ENCODE peak calls at places on chromosome 19, in seven cellular contexts. V is GM04504; J is pons; G is T-helper 2 cell; F is CD8-positive, alpha-beta memory T cell; O is sciatic nerve; K is activated CD4-positive, CD25-positive, alpha-beta regulatory T cell treated with anti-CD3 and anti-CD28 coated beads, Interleukin-2, amount 50 U/mL, for 16 hours. T is an unnamed sample.

GRCh38 chr19:989381-990081 is 5.4 kb downstream of the WDR18 start:
- DNase-seq in K (no peak), J (no peak), O (no peak), F (no peak), V (no peak), G (no peak), T (no peak)

GRCh38 chr19:29449371-29449770 is 76.4 kb upstream of the VSTM2B start:
- DNase-seq in K (no peak), G (no peak), F (no peak), J (no peak), O (no peak), V (no peak), T (no peak)

GRCh38 chr19:3176715-3177501 is 1.7 kb upstream of the S1PR4 start:
- DNase-seq in V (peak), O (peak), G (peak), J (no peak), K (no peak), F (peak), T (peak)

GRCh38 chr19:36110487-36111199 is at the start of gene OVOL3:
- DNase-seq in F (no peak), V (no peak), J (no peak), K (no peak), G (no peak), O (no peak), T (no peak)

GRCh38 chr19:53892981-53893325 is 11.0 kb downstream of the PRKCG start:
- DNase-seq in F (no peak), K (no peak), O (no peak), G (no peak), J (no peak), V (no peak), T (no peak)

GRCh38 chr19:18610556-18611326 is 1.9 kb upstream of the TMEM59L start:
- DNase-seq in V (no peak), F (no peak), G (no peak), J (no peak), O (no peak), K (no peak), T (no peak)

GRCh38 chr19:13847900-13848677 is 28.8 kb upstream of the NANOS3 start:
- DNase-seq in V (no peak), K (no peak), J (no peak), O (no peak), F (no peak), G (no peak), T (no peak)

GRCh38 chr19:55549500-55550320 is 4.4 kb upstream of the SBK3 start:
- DNase-seq in K (no peak), G (no peak), J (no peak), O (no peak), V (peak), F (no peak), T (no peak)

GRCh38 chr19:42024622-42025111 is 30.6 kb upstream of the ATP1A3 start:
- DNase-seq in K (no peak), F (no peak), V (peak), G (no peak), J (no peak), O (no peak), T (no peak)

GRCh38 chr19:48926909-48927308 is 6.6 kb upstream of the DHDH start:
- DNase-seq in F (no peak), O (no peak), J (peak), V (peak), G (no peak), K (no peak), T (no peak)

GRCh38 chr19:13539332-13539731 is 33.1 kb upstream of the CACNA1A start:
- DNase-seq in V (no peak), F (no peak), K (no peak), J (no peak), G (no peak), O (no peak), T (no peak)

GRCh38 chr19:18522124-18522861 is 423 bp upstream of the ELL start:
- DNase-seq in V (peak), K (peak), G (peak), F (peak), J (peak), O (peak), T (peak)

GRCh38 chr19:7559102-7559501 is 23.6 kb downstream of the PNPLA6 start:
- DNase-seq in J (no peak), G (no peak), F (no peak), O (no peak), V (no peak), K (no peak), T (no peak)